ENCODE peak calls at places on chromosomes 11 and 22, in seven cellular contexts. K is heart left ventricle, Y is uterus, L is BE2C, M is upper lobe of right lung, G is lung, A is heart right ventricle. S is an unnamed sample. For H3K36me3, the result is how much of the 10 kb centered on the place peaks cover.

GRCh38 chr11:69524291-69524882 is 42.9 kb downstream of the LINC01488 start:
- DNase-seq in K (no peak), A (no peak), M (peak), Y (no peak), L (no peak), G (no peak), S (no peak)

GRCh38 chr11:36564376-36565032 is 3.3 kb upstream of the RAG1 start:
- DNase-seq in M (no peak), K (peak), A (peak), L (peak), G (peak), Y (peak), S (peak)

GRCh38 chr11:67345949-67346819 is 7.2 kb downstream of the POLD4 start:
- DNase-seq in A (no peak), L (no peak), Y (no peak), G (peak), K (no peak), M (no peak), S (peak)

GRCh38 chr11:119315139-119316016 is 1.6 kb downstream of the MCAM start:
- DNase-seq in L (no peak), M (no peak), G (no peak), K (peak), Y (no peak), A (peak), S (no peak)

GRCh38 chr11:117818036-117818858 is 6.3 kb downstream of the FXYD2 start:
- DNase-seq in A (no peak), K (peak), Y (no peak), L (no peak), G (no peak), M (no peak), S (no peak)

GRCh38 chr11:75155570-75156422 is 4.9 kb downstream of the SLCO2B1 start:
- DNase-seq in M (no peak), K (no peak), Y (no peak), A (no peak), G (no peak), L (peak), S (peak)

GRCh38 chr22:20607157-20607907 is 99.9 kb downstream of the MED15 start:
- DNase-seq in M (no peak), L (peak), K (no peak), G (no peak), A (no peak), Y (no peak), S (no peak)

GRCh38 chr11:102589047-102589459 is 36.1 kb downstream of the MMP20 start:
- DNase-seq in G (no peak), A (no peak), K (no peak), Y (no peak), M (no peak), L (no peak), S (no peak)

GRCh38 chr11:127195791-127196190 is 195.2 kb upstream of the KIRREL3 start:
- DNase-seq in L (no peak), K (no peak), A (no peak), M (no peak), Y (no peak), G (no peak), S (no peak)

GRCh38 chr11:117824571-117825537 is at the start of gene FXYD2:
- DNase-seq in Y (peak), A (peak), L (no peak), G (no peak), M (peak), K (peak), S (no peak)

GRCh38 chr22:26542831-26543230 is 30.6 kb upstream of the TFIP11 start:
- DNase-seq in M (no peak), L (no peak), G (no peak), K (no peak), A (no peak), Y (no peak), S (no peak)

GRCh38 chr22:43858156-43858895 is 4.0 kb downstream of the SULT4A1 start:
- DNase-seq in Y (no peak), K (no peak), A (no peak), L (no peak), M (no peak), G (no peak), S (no peak)

GRCh38 chr11:6992026-6992425 is 28.1 kb downstream of the ZNF214 start:
- DNase-seq in M (no peak), A (no peak), K (no peak), G (no peak), L (no peak), Y (no peak), S (no peak)

GRCh38 chr11:6611092-6612007 is 666 bp downstream of the TAF10 start:
- DNase-seq in K (no peak), G (peak), M (no peak), A (peak), L (no peak), Y (peak), S (peak)

GRCh38 chr22:48589901-48590300 is 1237.8 kb downstream of the BRD1 start:
- DNase-seq in L (no peak), A (no peak), K (no peak), M (no peak), Y (no peak), G (no peak), S (no peak)

GRCh38 chr11:120188371-120188770 is 22.5 kb upstream of the OAF start:
- DNase-seq in Y (peak), M (peak), K (no peak), G (no peak), L (no peak), A (no peak), S (no peak)

GRCh38 chr11:646214-646613 is 9.1 kb downstream of the DRD4 start:
- DNase-seq in L (no peak), A (no peak), K (peak), Y (no peak), G (no peak), M (no peak), S (no peak)

GRCh38 chr11:86740628-86741488 is 59.5 kb upstream of the PRSS23 start:
- DNase-seq in G (peak), A (peak), L (no peak), Y (peak), M (no peak), K (peak), S (peak)

GRCh38 chr22:49425356-49425755 is 402.3 kb downstream of the BRD1 start:
- DNase-seq in A (no peak), K (no peak), Y (no peak), G (no peak), L (no peak), M (no peak), S (no peak)

GRCh38 chr11:120054016-120054752 is 83.7 kb downstream of the TRIM29 start:
- DNase-seq in G (no peak), K (no peak), M (no peak), L (no peak), Y (no peak), A (no peak), S (no peak)

GRCh38 chr22:28034760-28035401 is 115.8 kb upstream of the PITPNB start:
- DNase-seq in A (peak), M (peak), Y (peak), G (peak), L (peak), K (peak), S (peak)

GRCh38 chr11:74468058-74468457 is 709 bp upstream of the KCNE3 start:
- DNase-seq in Y (no peak), L (no peak), K (no peak), M (no peak), G (no peak), A (no peak), S (no peak)

GRCh38 chr22:22746061-22746962 is 101.9 kb downstream of the GGTLC2 start:
- DNase-seq in A (no peak), G (no peak), M (no peak), K (no peak), Y (no peak), L (no peak), S (no peak)

GRCh38 chr22:48949375-48950149 is 878.1 kb downstream of the BRD1 start:
- DNase-seq in G (peak), A (no peak), K (no peak), L (no peak), Y (no peak), M (peak), S (no peak)

GRCh38 chr22:49632199-49633009 is 195.3 kb downstream of the BRD1 start:
- DNase-seq in L (peak), K (peak), A (peak), Y (no peak), G (peak), M (no peak), S (peak)

GRCh38 chr11:16812274-16812673 is 73.8 kb downstream of the C11orf58 start:
- DNase-seq in A (no peak), Y (no peak), L (no peak), G (no peak), K (no peak), M (no peak), S (no peak)

GRCh38 chr11:74870485-74870884 is 78.4 kb downstream of the XRRA1 start:
- DNase-seq in G (no peak), L (peak), A (no peak), Y (no peak), M (no peak), K (no peak), S (no peak)

GRCh38 chr11:134542401-134543143 is 130.5 kb upstream of the B3GAT1 start:
- DNase-seq in M (peak), A (peak), Y (peak), L (no peak), K (no peak), G (no peak), S (peak)

GRCh38 chr11:69541001-69541285 is 59.5 kb downstream of the LINC01488 start:
- DNase-seq in M (no peak), K (no peak), Y (no peak), L (no peak), A (no peak), G (no peak), S (no peak)

DNA sequence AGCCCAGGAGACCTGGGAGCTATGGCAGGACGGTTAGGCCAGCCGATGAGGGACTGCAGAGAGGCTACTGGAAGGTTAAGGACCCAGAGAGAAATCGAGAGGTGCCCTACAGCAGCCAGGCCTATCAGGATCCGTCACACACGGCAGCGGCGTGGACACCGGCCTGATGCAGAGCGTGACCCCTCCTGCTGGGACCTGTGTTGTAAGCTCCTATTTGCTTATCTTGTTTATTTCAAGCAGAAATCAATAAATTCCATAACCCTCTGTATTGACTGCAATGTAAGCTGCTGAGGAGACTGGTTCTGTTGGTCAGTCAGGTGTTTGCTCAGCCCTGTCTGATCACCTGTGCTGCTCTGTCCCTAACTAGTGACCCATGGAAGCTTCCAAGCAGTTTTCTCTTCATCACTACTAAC is 39.9 kb downstream of the PPP2R1B start:
- DNase-seq in L (no peak), K (no peak), A (no peak), M (peak), G (no peak), Y (no peak), S (no peak)
- H3K36me3 ChIP-seq in L (under half), K (half or more), A (under half), M (half or more), G (under half), Y (under half), S (under half)

DNA sequence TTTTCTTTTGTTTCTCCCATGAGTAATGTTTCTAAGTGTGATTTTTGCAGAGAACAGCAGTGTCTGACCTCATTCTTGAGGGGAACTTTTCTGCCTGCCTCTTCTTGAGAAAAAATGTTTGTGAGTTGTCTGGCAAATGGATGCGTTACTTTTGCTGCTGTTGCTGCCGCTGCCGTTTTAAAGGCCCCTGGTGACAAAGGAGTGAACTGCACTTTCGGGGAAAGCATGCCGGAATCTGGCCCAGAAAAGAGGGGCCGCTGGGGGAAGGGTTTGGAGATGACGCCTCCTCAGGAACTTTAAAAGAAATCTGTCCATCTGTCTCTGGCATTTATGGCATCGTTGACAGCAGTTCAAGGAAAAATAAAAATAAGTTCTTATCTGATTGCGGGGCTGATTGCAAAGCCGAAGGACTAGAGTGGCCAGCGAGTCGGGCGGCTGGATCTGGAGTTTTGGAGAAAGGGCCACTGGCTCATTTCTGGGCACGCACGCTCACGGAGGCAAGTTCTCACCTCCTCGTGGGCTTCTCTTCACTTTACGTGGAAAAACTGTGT is 16.5 kb downstream of the ZBTB16 start:
- DNase-seq in K (peak), L (peak), A (peak), M (no peak), G (no peak), Y (peak), S (no peak)
- TF ChIP-seq CTCF in K (peak), L (peak), A (peak), M (peak), G (no peak), Y (peak), S (peak)

GRCh38 chr11:72808415-72808814 is 5.8 kb upstream of the ATG16L2 start:
- DNase-seq in K (no peak), Y (no peak), G (no peak), A (no peak), L (no peak), M (no peak), S (no peak)
- H3K36me3 ChIP-seq in K (under half), Y (under half), G (under half), A (under half), L (under half), M (under half), S (under half)

GRCh38 chr11:65558002-65558784 is at the start of gene LTBP3:
- DNase-seq in M (peak), L (peak), G (peak), Y (peak), A (peak), K (peak), S (peak)

GRCh38 chr11:65559535-65559934 is 1.4 kb upstream of the LTBP3 start:
- DNase-seq in L (no peak), A (no peak), Y (no peak), M (no peak), G (no peak), K (no peak), S (no peak)

GRCh38 chr11:65559951-65560537 is 1.9 kb upstream of the LTBP3 start:
- DNase-seq in A (peak), K (no peak), M (no peak), G (no peak), Y (peak), L (no peak), S (peak)

GRCh38 chr11:65557280-65558001 is 718 bp downstream of the LTBP3 start:
- DNase-seq in L (no peak), M (no peak), G (no peak), A (no peak), K (no peak), Y (peak), S (no peak)

GRCh38 chr11:65558785-65559509 is 788 bp upstream of the LTBP3 start:
- DNase-seq in G (no peak), K (peak), A (peak), L (no peak), M (no peak), Y (peak), S (peak)
- TF ChIP-seq CTCF in G (no peak), K (no peak), A (no peak), L (no peak), M (no peak), Y (no peak), S (no peak)

GRCh38 chr11:65286686-65287085 is 24.9 kb downstream of the POLA2 start:
- DNase-seq in K (no peak), G (no peak), L (no peak), M (no peak), Y (no peak), A (no peak), S (no peak)
- H3K36me3 ChIP-seq in K (under half), G (under half), L (under half), M (under half), Y (under half), A (under half), S (under half)

DNA sequence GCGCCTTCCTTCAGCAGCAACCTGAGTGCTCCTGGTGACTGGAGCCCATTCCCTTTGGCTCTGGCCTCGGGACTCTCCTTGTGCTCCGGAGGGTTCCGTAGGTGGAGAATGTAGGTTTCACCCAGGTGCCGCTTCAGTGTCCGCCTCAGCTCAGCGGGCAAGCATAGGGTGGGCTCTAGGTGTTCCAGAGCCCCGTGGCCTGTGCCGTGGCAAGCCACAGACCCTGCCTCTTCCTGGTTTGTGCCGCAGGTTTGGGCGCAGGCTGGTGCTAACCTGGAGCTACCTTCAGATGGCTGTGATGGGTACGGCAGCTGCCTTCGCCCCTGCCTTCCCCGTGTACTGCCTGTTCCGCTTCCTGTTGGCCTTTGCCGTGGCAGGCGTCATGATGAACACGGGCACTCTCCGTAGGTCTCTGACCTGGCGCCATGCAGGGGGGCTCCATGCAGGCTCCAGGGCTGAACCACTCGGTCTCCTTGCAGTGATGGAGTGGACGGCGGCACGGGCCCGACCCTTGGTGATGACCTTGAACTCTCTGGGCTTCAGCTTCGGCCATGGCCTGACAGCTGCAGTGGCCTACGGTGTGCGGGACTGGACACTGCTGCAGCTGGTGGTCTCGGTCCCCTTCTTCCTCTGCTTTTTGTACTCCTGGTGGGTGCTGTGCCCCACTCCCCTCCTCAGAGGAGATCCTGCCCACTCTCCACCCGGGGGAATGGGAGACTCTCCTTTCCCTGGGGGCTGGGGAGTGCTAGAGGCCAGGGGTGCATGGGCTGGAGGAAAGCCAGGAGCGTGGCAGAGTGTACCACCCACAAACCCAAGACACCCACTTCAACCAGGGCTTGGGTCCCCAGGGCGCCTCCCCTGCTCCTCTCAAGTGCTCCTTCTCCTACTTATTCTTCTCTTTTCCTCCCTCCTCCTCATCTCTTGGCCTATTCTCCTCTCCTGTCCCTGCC is 2.4 kb downstream of the SLC22A12 start:
- DNase-seq in M (peak), K (no peak), Y (no peak), L (no peak), G (no peak), A (no peak), S (no peak)
- TF ChIP-seq CTCF in M (no peak), K (no peak), Y (no peak), L (no peak), G (no peak), A (no peak), S (no peak)